ENCODE peak calls at places on chromosomes 2 and 18, in nine cellular contexts. K is WERI-Rb-1, P is left ventricle myocardium inferior, T is DND-41, R is upper lobe of right lung, N is psoas muscle, B is AG10803, U is cardiac fibroblast, O is astrocyte of the spinal cord. Q is an unnamed sample.

GRCh38 chr2:169093535-169093934 is 24.2 kb downstream of the DHRS9 start:
- DNase-seq in R (no peak), U (peak), P (no peak), T (no peak), O (peak), N (no peak), K (no peak), B (no peak), Q (no peak)

GRCh38 chr2:238127165-238128060 is 11.1 kb upstream of the KLHL30 start:
- DNase-seq in O (peak), K (peak), U (peak), R (no peak), P (no peak), N (peak), B (peak), T (no peak), Q (peak)

GRCh38 chr2:185188656-185189055 is 549.9 kb upstream of the FSIP2 start:
- DNase-seq in K (no peak), N (no peak), R (no peak), O (no peak), P (no peak), B (no peak), T (no peak), U (no peak), Q (no peak)

GRCh38 chr2:155825876-155826275 is 506.6 kb downstream of the NR4A2 start:
- DNase-seq in O (no peak), U (no peak), N (no peak), R (no peak), K (no peak), T (no peak), B (no peak), P (no peak), Q (no peak)

GRCh38 chr2:217830807-217831206 is 172.0 kb downstream of the TNS1 start:
- DNase-seq in O (no peak), N (no peak), B (no peak), U (no peak), P (no peak), R (no peak), K (no peak), T (no peak), Q (no peak)

GRCh38 chr18:6661692-6662415 is 67.7 kb upstream of the ARHGAP28 start:
- DNase-seq in T (no peak), B (no peak), K (no peak), U (no peak), O (no peak), R (no peak), N (no peak), P (no peak), Q (no peak)

GRCh38 chr2:151959203-151959602 is 131.0 kb upstream of the ARL5A start:
- DNase-seq in K (no peak), P (no peak), B (no peak), O (no peak), T (no peak), U (peak), R (no peak), N (no peak), Q (no peak)

GRCh38 chr18:23650963-23651927 is 11.5 kb downstream of the ANKRD29 start:
- DNase-seq in O (peak), U (peak), B (peak), P (no peak), T (no peak), R (no peak), N (no peak), K (no peak), Q (peak)

GRCh38 chr2:19575618-19576017 is 217.2 kb upstream of the OSR1 start:
- DNase-seq in K (no peak), P (no peak), T (no peak), U (peak), N (no peak), O (peak), B (peak), R (no peak), Q (peak)

GRCh38 chr18:28088477-28088876 is 88.5 kb downstream of the CDH2 start:
- DNase-seq in U (no peak), N (no peak), O (no peak), T (no peak), R (no peak), K (no peak), B (no peak), P (no peak), Q (no peak)

GRCh38 chr18:8424917-8425725 is 184.1 kb upstream of the RAB12 start:
- DNase-seq in R (no peak), P (no peak), N (no peak), O (peak), T (no peak), B (peak), U (peak), K (no peak), Q (peak)

GRCh38 chr2:28802975-28803429 is 7.6 kb upstream of the SPDYA start:
- DNase-seq in O (no peak), R (no peak), U (peak), K (no peak), B (peak), N (no peak), T (no peak), P (no peak), Q (peak)

GRCh38 chr2:160408575-160409291 is 84.9 kb downstream of the RBMS1 start:
- DNase-seq in K (no peak), R (no peak), P (no peak), T (no peak), O (no peak), N (no peak), U (peak), B (no peak), Q (no peak)

GRCh38 chr2:160409480-160409879 is 84.1 kb downstream of the RBMS1 start:
- DNase-seq in R (no peak), B (no peak), O (no peak), T (no peak), N (no peak), U (no peak), P (no peak), K (no peak), Q (no peak)

GRCh38 chr2:160408205-160408561 is 85.4 kb downstream of the RBMS1 start:
- DNase-seq in U (no peak), N (no peak), R (no peak), O (no peak), P (no peak), T (no peak), K (no peak), B (no peak), Q (no peak)

GRCh38 chr2:160411167-160411566 is 82.4 kb downstream of the RBMS1 start:
- DNase-seq in P (no peak), O (no peak), U (peak), K (no peak), R (no peak), B (peak), T (peak), N (no peak), Q (peak)

GRCh38 chr2:160411955-160412354 is 81.7 kb downstream of the RBMS1 start:
- DNase-seq in R (no peak), U (no peak), N (no peak), P (no peak), T (no peak), K (no peak), O (no peak), B (no peak), Q (no peak)
- H3K4me3 ChIP-seq in R (no peak), U (no peak), N (no peak), P (no peak), T (no peak), K (no peak), O (no peak), B (no peak), Q (no peak)

DNA sequence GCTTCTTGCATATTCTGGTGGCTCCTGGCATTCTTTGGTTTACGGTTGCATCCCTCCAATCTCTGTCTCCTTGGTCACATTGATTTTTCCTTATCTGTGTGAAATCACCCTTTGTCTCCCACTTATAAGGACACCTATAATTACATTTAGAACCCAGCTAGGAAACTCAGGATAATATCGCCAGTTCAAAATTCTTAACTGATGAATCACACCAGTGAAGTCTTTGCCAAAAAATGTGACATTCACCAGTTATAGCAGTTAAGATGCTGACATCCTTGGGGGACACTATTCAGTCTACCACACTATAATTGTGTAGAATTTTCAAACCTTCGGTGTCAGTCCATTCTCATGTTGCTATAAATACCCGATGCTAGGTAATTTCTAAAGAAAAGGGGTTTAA is 320.2 kb downstream of the TMX3 start:
- DNase-seq in T (no peak), K (no peak), P (no peak), R (no peak), O (peak), N (no peak), B (peak), U (peak), Q (peak)
- TF ChIP-seq CTCF in T (no peak), K (no peak), P (no peak), R (no peak), O (no peak), N (no peak), B (no peak), U (no peak), Q (no peak)

DNA sequence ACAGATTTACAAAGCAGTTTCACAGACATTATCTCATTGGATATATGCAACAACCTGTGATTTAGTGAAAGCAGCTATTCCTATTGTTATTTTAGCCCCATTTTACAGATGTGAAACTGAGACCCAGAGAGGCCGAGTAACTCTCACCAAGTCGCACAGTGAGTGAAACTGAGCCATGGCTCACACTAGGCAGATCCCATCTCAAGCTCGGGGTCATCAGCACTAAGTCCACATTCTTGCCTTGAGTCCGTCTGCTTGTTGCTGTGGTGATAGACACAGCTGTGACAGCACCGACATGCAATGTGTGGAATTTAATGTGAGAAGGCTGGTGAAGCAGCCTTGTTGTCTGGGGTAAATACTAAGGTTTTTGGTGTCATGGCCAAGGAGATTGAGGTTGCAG is 40.3 kb upstream of the GMCL1 start:
- DNase-seq in K (no peak), B (peak), R (no peak), U (peak), P (no peak), T (no peak), O (peak), N (no peak), Q (peak)
- H3K4me3 ChIP-seq in K (no peak), B (no peak), R (no peak), U (no peak), P (no peak), T (no peak), O (no peak), N (no peak), Q (no peak)

DNA sequence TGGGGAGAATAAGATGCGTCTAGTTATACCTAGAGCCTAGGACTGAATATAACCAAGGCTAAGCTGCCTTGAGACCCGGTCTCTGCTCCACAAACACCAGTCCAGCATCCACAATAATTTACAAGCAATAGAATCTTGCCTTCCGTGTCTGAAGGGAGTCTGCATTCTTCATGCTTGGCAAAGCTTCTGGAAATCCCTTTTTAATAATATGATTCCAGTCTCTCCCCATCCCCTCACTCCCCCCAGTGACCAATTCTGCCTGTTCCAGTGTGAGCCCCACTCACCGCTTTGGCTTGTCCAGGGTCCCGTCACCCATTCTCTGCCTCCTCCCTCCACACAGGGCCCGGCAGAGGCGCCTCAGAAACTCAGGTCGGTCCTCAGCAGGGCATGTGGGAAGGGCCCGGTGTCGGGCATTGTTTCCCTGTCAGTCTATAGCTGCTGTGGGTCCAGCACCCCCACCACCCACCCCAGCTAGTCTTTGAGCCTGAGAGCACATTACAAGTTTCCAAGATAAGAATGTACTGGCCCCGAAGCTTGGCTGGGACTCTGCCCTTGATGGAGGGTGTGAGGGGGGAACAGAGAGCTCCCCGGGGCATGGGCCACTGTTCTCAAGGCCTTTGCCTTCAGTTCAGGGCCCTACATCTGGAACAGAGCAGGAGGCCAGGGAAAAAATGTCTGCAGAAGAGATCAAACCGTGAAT is 129.7 kb upstream of the MYCN start:
- DNase-seq in K (no peak), R (no peak), T (no peak), N (no peak), O (no peak), B (no peak), U (no peak), P (no peak), Q (no peak)
- TF ChIP-seq CTCF in K (no peak), R (no peak), T (no peak), N (no peak), O (no peak), B (no peak), U (no peak), P (no peak), Q (no peak)

DNA sequence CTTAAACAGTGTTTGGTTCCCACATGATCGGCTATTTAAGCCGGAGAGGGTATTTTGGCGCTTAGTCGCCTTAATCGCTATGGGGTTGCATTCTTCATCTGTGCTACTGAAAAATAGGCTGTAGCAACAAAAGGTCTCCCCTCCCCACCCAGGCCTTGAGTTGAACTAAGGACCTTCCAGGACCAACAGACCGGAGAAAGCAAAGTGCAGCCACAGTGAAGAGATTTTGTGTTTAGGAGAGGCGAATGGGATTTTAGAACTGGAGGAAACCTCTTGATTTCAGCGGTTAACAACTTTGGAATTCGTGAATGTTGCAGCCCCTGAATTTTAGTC is 1.4 kb downstream of the ITGA6 start:
- DNase-seq in B (no peak), N (no peak), K (no peak), R (no peak), P (no peak), U (no peak), T (no peak), O (no peak), Q (no peak)
- H3K4me3 ChIP-seq in B (peak), N (peak), K (peak), R (peak), P (peak), U (peak), T (no peak), O (peak), Q (peak)

GRCh38 chr2:10303634-10304378 is 1.1 kb downstream of the HPCAL1 start:
- DNase-seq in O (peak), P (peak), T (peak), K (peak), B (peak), U (peak), N (no peak), R (peak), Q (peak)
- TF ChIP-seq CTCF in O (peak), P (peak), T (peak), K (peak), B (no peak), U (no peak), N (peak), R (peak), Q (no peak)

GRCh38 chr2:45769786-45770576 is 118.5 kb downstream of the PRKCE start:
- DNase-seq in U (no peak), O (no peak), B (no peak), P (no peak), T (no peak), N (no peak), R (no peak), K (no peak), Q (no peak)
- H3K4me3 ChIP-seq in U (no peak), O (no peak), B (no peak), P (no peak), T (no peak), N (no peak), R (no peak), K (no peak), Q (no peak)

GRCh38 chr18:666177-666576 is 8.7 kb downstream of the TYMS start:
- DNase-seq in R (no peak), K (no peak), N (no peak), O (no peak), U (no peak), P (no peak), B (no peak), T (no peak), Q (no peak)
- TF ChIP-seq CTCF in R (no peak), K (peak), N (no peak), O (peak), U (peak), P (peak), B (no peak), T (peak), Q (peak)

DNA sequence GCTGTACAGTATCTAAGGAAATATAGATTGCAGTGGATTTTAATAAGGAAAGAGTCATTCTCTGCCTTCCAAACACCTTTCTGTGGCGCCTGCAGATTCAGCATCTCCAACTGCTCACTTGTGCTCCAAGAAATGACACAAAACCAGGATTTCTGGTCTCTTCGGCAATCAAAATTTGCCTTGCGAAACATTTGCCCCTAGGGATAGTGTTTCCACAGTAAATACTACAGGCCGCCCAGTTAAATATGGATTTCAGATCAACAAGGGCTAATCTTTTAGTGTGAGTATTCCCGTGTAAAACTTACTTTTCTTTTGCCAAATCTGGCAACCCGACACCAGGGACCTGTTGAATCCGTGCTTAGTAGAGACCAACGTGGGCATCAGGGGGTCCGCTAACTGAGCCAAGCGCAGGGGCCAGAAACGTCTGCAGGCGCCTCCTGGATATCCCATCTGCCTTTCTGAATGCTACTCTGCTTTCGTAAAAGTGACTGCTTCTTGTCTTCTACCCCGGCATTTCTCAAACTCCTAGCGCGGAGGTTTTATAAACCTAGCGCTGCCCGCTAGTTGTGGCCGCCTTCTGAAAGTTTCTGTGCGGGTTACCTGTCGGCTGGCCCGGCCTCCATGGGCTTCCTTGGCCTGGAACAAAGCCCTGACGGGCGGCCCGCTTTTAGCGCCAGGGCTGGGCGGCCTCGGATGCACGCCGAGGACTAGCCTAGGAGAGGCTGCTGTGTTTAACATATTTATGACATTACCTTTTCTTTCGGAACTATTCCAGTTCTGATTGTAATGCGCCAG is 2.5 kb downstream of the CYP1B1 start:
- DNase-seq in U (peak), O (peak), R (no peak), N (peak), P (no peak), K (no peak), T (no peak), B (no peak), Q (no peak)
- H3K4me3 ChIP-seq in U (peak), O (peak), R (peak), N (peak), P (peak), K (no peak), T (no peak), B (peak), Q (peak)